ENCODE peak calls at places on chromosome 11, in nine cellular contexts. A is ascending aorta, F is left ventricle myocardium inferior, W is H1, U is lower leg skin, B is right lobe of liver, I is fibroblast of mammary gland, D is adrenal gland, Q is right atrium auricular region. Z is an unnamed sample.

GRCh38 chr11:64878223-64878493 is 263 bp downstream of the EHD1 start:
- DNase-seq in A (peak), F (no peak), W (no peak), U (no peak), B (no peak), I (no peak), D (no peak), Q (peak), Z (no peak)

GRCh38 chr11:111526501-111526900 is 11.9 kb downstream of the HOATZ start:
- DNase-seq in A (no peak), F (no peak), W (no peak), U (no peak), B (no peak), I (peak), D (no peak), Q (no peak), Z (no peak)

GRCh38 chr11:70303070-70303469 is 32.6 kb downstream of the PPFIA1 start:
- DNase-seq in A (peak), F (no peak), W (no peak), U (no peak), B (no peak), I (peak), D (peak), Q (no peak), Z (no peak)

GRCh38 chr11:79198898-79199250 is 242.0 kb downstream of the TENM4 start:
- DNase-seq in A (no peak), F (no peak), W (no peak), U (no peak), B (no peak), I (peak), D (peak), Q (no peak), Z (no peak)

GRCh38 chr11:121337078-121337477 is 44.5 kb downstream of the SC5D start:
- DNase-seq in A (no peak), F (no peak), W (no peak), U (no peak), B (no peak), I (no peak), D (no peak), Q (no peak), Z (no peak)

GRCh38 chr11:47514825-47515647 is 37.9 kb downstream of the CELF1 start:
- DNase-seq in A (no peak), F (no peak), W (no peak), U (no peak), B (no peak), I (peak), D (peak), Q (no peak), Z (no peak)

GRCh38 chr11:64849600-64850356 is 5.3 kb upstream of the CDC42BPG start:
- DNase-seq in A (no peak), F (peak), W (no peak), U (no peak), B (no peak), I (peak), D (no peak), Q (no peak), Z (no peak)

GRCh38 chr11:5553347-5553746 is 5.0 kb upstream of the OR52H1 start:
- DNase-seq in A (no peak), F (no peak), W (no peak), U (no peak), B (no peak), I (peak), D (no peak), Q (no peak), Z (no peak)

GRCh38 chr11:130301002-130301401 is 13.7 kb downstream of the ZBTB44 start:
- DNase-seq in A (no peak), F (no peak), W (no peak), U (no peak), B (no peak), I (no peak), D (no peak), Q (no peak), Z (no peak)

GRCh38 chr11:1819115-1819514 is 15.7 kb upstream of the SYT8 start:
- DNase-seq in A (no peak), F (no peak), W (no peak), U (no peak), B (no peak), I (no peak), D (no peak), Q (no peak), Z (peak)

GRCh38 chr11:35373284-35373933 is 45.9 kb downstream of the SLC1A2 start:
- DNase-seq in A (no peak), F (no peak), W (no peak), U (no peak), B (no peak), I (no peak), D (no peak), Q (no peak), Z (no peak)
- TF ChIP-seq CTCF in A (no peak), F (no peak), W (peak), U (no peak), B (peak), I (no peak), D (no peak), Q (no peak), Z (no peak)

GRCh38 chr11:133967599-133968238 is 11.0 kb upstream of the IGSF9B start:
- DNase-seq in A (no peak), F (no peak), W (no peak), U (no peak), B (no peak), I (no peak), D (no peak), Q (no peak), Z (no peak)

GRCh38 chr11:133968300-133968699 is 11.5 kb upstream of the IGSF9B start:
- DNase-seq in A (no peak), F (no peak), W (peak), U (no peak), B (no peak), I (no peak), D (no peak), Q (no peak), Z (no peak)

GRCh38 chr11:133964946-133965632 is 8.3 kb upstream of the IGSF9B start:
- DNase-seq in A (peak), F (no peak), W (no peak), U (no peak), B (no peak), I (peak), D (no peak), Q (no peak), Z (no peak)

GRCh38 chr11:133966147-133966546 is 9.4 kb upstream of the IGSF9B start:
- DNase-seq in A (no peak), F (no peak), W (no peak), U (no peak), B (no peak), I (no peak), D (no peak), Q (no peak), Z (no peak)

GRCh38 chr11:133966924-133967598 is 10.3 kb upstream of the IGSF9B start:
- DNase-seq in A (no peak), F (peak), W (peak), U (no peak), B (no peak), I (no peak), D (peak), Q (no peak), Z (no peak)
- TF ChIP-seq CTCF in A (no peak), F (peak), W (peak), U (no peak), B (peak), I (no peak), D (no peak), Q (peak), Z (no peak)

GRCh38 chr11:60703374-60703773 is 4.0 kb downstream of the MS4A8 start:
- DNase-seq in A (no peak), F (no peak), W (no peak), U (no peak), B (no peak), I (no peak), D (no peak), Q (peak), Z (no peak)

GRCh38 chr11:60700689-60701508 is 1.5 kb downstream of the MS4A8 start:
- DNase-seq in A (no peak), F (no peak), W (peak), U (no peak), B (no peak), I (peak), D (no peak), Q (peak), Z (no peak)

GRCh38 chr11:60701509-60701818 is 2.1 kb downstream of the MS4A8 start:
- DNase-seq in A (no peak), F (no peak), W (no peak), U (no peak), B (no peak), I (no peak), D (no peak), Q (no peak), Z (no peak)

DNA sequence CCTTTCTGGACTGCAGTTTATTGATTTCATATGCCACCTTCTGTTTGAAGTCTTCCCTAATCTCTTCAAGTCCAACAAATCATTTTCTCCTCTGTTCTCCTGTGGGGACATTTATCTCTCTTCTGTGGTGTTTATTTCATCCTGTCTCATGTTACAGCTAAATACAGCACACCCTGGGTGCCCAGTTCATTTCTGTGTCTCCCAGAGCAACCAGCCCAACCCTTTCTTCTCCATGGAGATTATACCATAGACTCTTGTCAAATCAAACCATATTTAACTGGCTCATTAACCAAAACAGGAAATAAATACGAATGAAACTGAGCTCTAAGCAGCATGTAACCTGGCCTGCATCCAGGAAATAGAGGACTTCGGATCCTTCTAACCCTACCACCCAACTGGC is at the start of gene MS4A8:
- DNase-seq in A (no peak), F (no peak), W (no peak), U (no peak), B (no peak), I (no peak), D (no peak), Q (no peak), Z (no peak)
- TF ChIP-seq CTCF in A (no peak), F (no peak), W (no peak), U (no peak), B (no peak), I (no peak), D (no peak), Q (no peak), Z (no peak)

DNA sequence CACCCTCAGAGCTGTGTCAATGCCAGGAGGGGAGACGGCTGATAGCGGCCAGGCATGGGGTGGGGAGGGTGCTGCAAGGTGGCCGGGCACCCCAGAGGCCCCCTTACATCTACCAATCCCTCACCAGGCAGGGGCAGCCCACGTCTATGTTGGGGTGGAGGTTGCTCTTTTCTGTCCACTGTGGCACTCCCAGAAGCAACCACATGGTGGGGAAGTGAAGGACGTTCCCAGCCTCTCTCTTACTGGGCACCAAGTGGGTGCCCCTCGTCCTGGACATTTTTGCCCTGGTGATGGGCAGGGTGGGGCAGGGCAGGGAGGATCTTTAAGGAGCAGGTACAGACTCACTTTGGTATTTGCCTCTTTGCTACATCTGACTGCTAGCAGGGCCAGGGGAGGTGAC is 47.5 kb downstream of the NECTIN1 start:
- DNase-seq in A (no peak), F (no peak), W (no peak), U (no peak), B (no peak), I (no peak), D (no peak), Q (no peak), Z (no peak)
- TF ChIP-seq CTCF in A (no peak), F (peak), W (peak), U (no peak), B (no peak), I (no peak), D (no peak), Q (no peak), Z (no peak)

Z was measured in kidney.